ENCODE peak calls at places on chromosomes 6 and 20, in five cellular contexts. K is transverse colon, M is Peyer's patch, G is tibial nerve, E is heart left ventricle. S is an unnamed sample.

GRCh38 chr6:110400208-110400607 is 15.2 kb downstream of the DDO start:
- DNase-seq in K (no peak), M (no peak), G (no peak), E (no peak), S (no peak)

GRCh38 chr6:44855562-44856494 is 468.3 kb downstream of the CDC5L start:
- DNase-seq in K (no peak), M (no peak), G (no peak), E (no peak), S (no peak)

GRCh38 chr6:319177-320131 is 27.2 kb downstream of the DUSP22 start:
- DNase-seq in K (no peak), M (peak), G (no peak), E (no peak), S (no peak)

GRCh38 chr6:153028261-153028660 is 25.8 kb upstream of the MTRF1L start:
- DNase-seq in K (no peak), M (no peak), G (no peak), E (no peak), S (no peak)

GRCh38 chr6:48111143-48111506 is at the start of gene PTCHD4:
- DNase-seq in K (no peak), M (no peak), G (no peak), E (no peak), S (no peak)

GRCh38 chr20:14582855-14583254 is 245.4 kb upstream of the FLRT3 start:
- DNase-seq in K (no peak), M (no peak), G (no peak), E (no peak), S (no peak)

GRCh38 chr20:5434116-5434515 is 117.4 kb upstream of the PROKR2 start:
- DNase-seq in K (no peak), M (no peak), G (no peak), E (no peak), S (no peak)

GRCh38 chr6:106475280-106475679 is 114.8 kb downstream of the CRYBG1 start:
- DNase-seq in K (no peak), M (no peak), G (no peak), E (no peak), S (no peak)

GRCh38 chr20:20439602-20440001 is 71.7 kb downstream of the INSM1 start:
- DNase-seq in K (no peak), M (no peak), G (no peak), E (no peak), S (no peak)

GRCh38 chr20:31811796-31812728 is 7.1 kb upstream of the MYLK2 start:
- DNase-seq in K (no peak), M (no peak), G (no peak), E (no peak), S (peak)

GRCh38 chr6:10855233-10855632 is 16.9 kb upstream of the MAK start:
- DNase-seq in K (peak), M (no peak), G (no peak), E (no peak), S (no peak)

GRCh38 chr6:54294965-54295532 is 13.2 kb upstream of the TINAG start:
- DNase-seq in K (no peak), M (no peak), G (no peak), E (peak), S (no peak)

GRCh38 chr6:166360243-166361079 is 18.1 kb upstream of the SFT2D1 start:
- DNase-seq in K (no peak), M (no peak), G (peak), E (no peak), S (no peak)

GRCh38 chr6:42113929-42114636 is 28.3 kb downstream of the C6orf132 start:
- DNase-seq in K (peak), M (peak), G (no peak), E (no peak), S (peak)

GRCh38 chr6:12560315-12560714 is 156.3 kb upstream of the PHACTR1 start:
- DNase-seq in K (no peak), M (no peak), G (no peak), E (no peak), S (no peak)

GRCh38 chr20:38764563-38765355 is 16.5 kb downstream of the ACTR5 start:
- DNase-seq in K (no peak), M (peak), G (no peak), E (no peak), S (peak)

GRCh38 chr6:125111219-125111983 is 42.2 kb upstream of the TPD52L1 start:
- DNase-seq in K (no peak), M (no peak), G (no peak), E (no peak), S (no peak)

GRCh38 chr6:5150676-5151075 is 65.5 kb downstream of the PPP1R3G start:
- DNase-seq in K (no peak), M (no peak), G (no peak), E (no peak), S (no peak)

GRCh38 chr20:41480054-41480770 is 113.6 kb upstream of the EMILIN3 start:
- DNase-seq in K (no peak), M (no peak), G (no peak), E (no peak), S (no peak)

GRCh38 chr6:17640477-17640917 is 40.4 kb downstream of the FAM8A1 start:
- DNase-seq in K (no peak), M (no peak), G (no peak), E (no peak), S (no peak)

GRCh38 chr6:50905297-50905696 is 86.6 kb downstream of the TFAP2B start:
- DNase-seq in K (no peak), M (no peak), G (no peak), E (no peak), S (no peak)

GRCh38 chr6:115456848-115457247 is 603.8 kb downstream of the FRK start:
- DNase-seq in K (no peak), M (no peak), G (no peak), E (no peak), S (no peak)

GRCh38 chr6:87139236-87139635 is 16.1 kb upstream of the ZNF292 start:
- DNase-seq in K (peak), M (no peak), G (no peak), E (no peak), S (no peak)

GRCh38 chr6:14641401-14641800 is 523.8 kb downstream of the CD83 start:
- DNase-seq in K (no peak), M (no peak), G (no peak), E (no peak), S (no peak)

GRCh38 chr6:3484240-3484639 is 27.4 kb upstream of the SLC22A23 start:
- DNase-seq in K (no peak), M (no peak), G (no peak), E (no peak), S (peak)

GRCh38 chr6:62393608-62394007 is 107.6 kb upstream of the KHDRBS2 start:
- DNase-seq in K (no peak), M (no peak), G (no peak), E (no peak), S (no peak)

GRCh38 chr6:134372603-134373281 is 54.8 kb upstream of the SGK1 start:
- DNase-seq in K (peak), M (no peak), G (peak), E (no peak), S (no peak)

GRCh38 chr6:148453906-148454305 is 111.3 kb downstream of the SASH1 start:
- DNase-seq in K (no peak), M (no peak), G (no peak), E (no peak), S (no peak)

GRCh38 chr20:25547999-25548398 is 37.3 kb downstream of the NINL start:
- DNase-seq in K (no peak), M (no peak), G (no peak), E (no peak), S (no peak)

GRCh38 chr6:88472731-88473130 is 306.6 kb upstream of the CNR1 start:
- DNase-seq in K (no peak), M (no peak), G (no peak), E (no peak), S (no peak)

GRCh38 chr6:87656857-87657256 is 45.2 kb downstream of the AKIRIN2 start:
- DNase-seq in K (peak), M (no peak), G (no peak), E (no peak), S (no peak)

GRCh38 chr20:53227523-53227922 is 255.4 kb downstream of the TSHZ2 start:
- DNase-seq in K (no peak), M (no peak), G (no peak), E (no peak), S (no peak)

GRCh38 chr6:45472383-45472782 is 94.6 kb upstream of the SUPT3H start:
- DNase-seq in K (no peak), M (no peak), G (peak), E (no peak), S (no peak)

GRCh38 chr6:168319279-168320051 is at the start of gene DACT2:
- DNase-seq in K (no peak), M (no peak), G (no peak), E (no peak), S (no peak)

GRCh38 chr6:73817238-73817637 is 121.2 kb downstream of the CD109 start:
- DNase-seq in K (no peak), M (no peak), G (no peak), E (no peak), S (no peak)

GRCh38 chr6:82237013-82237412 is 10.5 kb downstream of the IBTK start:
- DNase-seq in K (no peak), M (no peak), G (no peak), E (no peak), S (no peak)

GRCh38 chr20:59588236-59588855 is 16.0 kb upstream of the PHACTR3 start:
- DNase-seq in K (no peak), M (no peak), G (no peak), E (no peak), S (no peak)

GRCh38 chr6:142728367-142728766 is 216.6 kb downstream of the HIVEP2 start:
- DNase-seq in K (peak), M (no peak), G (no peak), E (no peak), S (no peak)

GRCh38 chr20:50274570-50275430 is 84.2 kb downstream of the CEBPB start:
- DNase-seq in K (peak), M (no peak), G (no peak), E (peak), S (no peak)

DNA sequence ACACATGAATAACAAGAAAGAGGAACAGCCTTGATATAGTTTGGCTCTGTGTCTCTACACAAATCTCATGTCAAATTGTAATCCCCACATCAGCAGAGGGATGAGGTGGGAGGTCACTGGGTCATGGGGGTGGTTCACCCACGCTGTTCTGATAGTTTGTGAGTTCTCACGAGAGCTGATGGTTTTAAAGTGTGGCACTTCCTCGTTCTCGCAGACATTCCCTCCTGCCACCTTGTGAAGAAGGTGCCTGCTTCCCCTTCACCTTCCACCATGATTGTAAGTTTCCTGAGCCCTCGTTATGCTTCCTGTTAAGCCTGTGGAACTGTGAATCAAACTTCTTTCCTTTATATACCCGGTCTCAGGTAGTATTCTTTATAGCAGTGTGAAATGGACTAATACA is 13.1 kb downstream of the SRPK1 start:
- DNase-seq in K (no peak), M (no peak), G (no peak), E (no peak), S (no peak)
- TF ChIP-seq POLR2A in K (no peak), M (no peak), G (no peak), E (no peak), S (no peak)

DNA sequence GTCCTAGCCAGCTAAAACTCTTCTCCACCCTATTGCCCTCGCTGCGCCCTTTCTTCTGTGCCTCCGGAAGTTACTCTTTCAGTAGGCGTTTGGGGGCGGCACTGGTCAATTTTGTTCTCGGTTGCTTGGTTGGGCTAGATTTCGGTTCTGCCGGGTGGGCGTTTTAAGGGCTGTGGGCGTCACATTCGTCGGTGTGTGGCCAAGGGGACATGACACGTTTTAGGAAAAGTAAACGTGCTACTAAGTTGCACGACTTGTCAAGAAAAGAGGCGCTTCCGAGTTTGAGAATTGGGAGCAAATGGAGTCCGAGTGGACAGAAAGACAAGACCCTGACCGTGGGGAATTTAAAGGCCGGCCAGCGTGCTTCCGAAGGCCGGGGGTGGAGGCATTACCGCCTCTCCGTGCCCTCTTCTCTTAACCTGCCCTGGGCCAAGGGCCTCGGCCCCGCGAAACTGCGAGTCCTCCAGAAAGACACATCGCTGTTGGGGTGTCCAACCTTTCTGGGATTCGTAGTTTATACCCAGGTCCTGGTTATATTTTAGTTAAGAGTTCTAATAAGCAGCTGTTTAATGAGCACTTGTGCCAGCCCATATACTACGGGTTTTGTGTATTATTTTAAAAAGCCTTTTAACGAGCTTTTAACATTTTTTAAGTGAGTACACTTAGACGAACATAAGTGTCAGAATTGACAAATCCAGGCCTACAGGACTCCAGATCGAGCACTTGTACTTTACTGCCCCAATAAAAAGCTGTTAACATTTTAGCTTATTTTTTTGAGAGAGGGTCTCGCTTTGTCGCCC is 664 bp upstream of the BAG6 start:
- DNase-seq in K (peak), M (no peak), G (peak), E (peak), S (peak)
- TF ChIP-seq POLR2A in K (peak), M (peak), G (no peak), E (peak), S (peak)

GRCh38 chr6:39791850-39792500 is at the start of gene DAAM2:
- DNase-seq in K (peak), M (peak), G (peak), E (peak), S (no peak)
- TF ChIP-seq POLR2A in K (no peak), M (no peak), G (peak), E (no peak), S (peak)

DNA sequence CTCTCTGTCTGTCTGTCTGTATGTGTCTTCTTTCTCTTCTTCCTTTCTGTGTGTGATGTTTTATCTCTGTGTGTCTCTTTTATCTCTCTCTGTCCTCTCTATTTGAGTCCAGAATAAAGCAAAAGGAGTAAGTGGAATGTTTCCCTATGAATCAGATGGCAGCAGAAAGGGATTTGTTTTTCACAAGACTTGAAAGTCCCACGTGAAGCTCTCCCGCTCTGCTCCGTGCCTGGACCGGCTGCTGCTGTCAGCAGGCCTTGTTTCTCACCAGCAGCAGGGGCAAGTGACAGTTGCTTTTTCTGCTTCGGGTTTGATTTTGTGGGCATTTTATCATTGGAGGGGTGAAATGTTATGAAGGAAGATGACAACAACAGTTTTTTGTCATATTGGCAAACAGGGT is 212.7 kb downstream of the PACRG start:
- DNase-seq in K (no peak), M (no peak), G (no peak), E (peak), S (no peak)
- TF ChIP-seq POLR2A in K (no peak), M (no peak), G (no peak), E (no peak), S (no peak)

DNA sequence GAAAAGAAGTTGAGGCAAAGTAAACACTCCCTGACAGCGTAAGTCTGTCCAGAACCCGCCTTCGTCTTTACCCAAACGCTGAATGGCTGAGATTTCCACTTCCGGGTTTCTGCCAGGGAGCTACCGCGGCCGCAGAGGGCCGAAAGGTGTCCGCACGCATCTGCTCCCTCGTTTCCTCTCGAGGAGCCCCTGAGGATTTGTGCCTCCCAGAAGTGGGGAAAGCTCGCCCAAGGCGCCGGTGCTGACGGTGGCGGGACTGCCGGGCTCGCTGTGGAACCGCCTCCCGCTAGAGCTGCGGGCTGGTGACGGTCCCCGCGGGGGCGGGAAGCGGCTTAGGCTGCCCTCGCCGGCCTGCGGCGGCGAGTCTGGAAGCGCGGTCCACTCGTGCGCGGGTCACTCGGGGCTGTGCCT is 1760.2 kb upstream of the DEFB115 start:
- DNase-seq in K (no peak), M (peak), G (no peak), E (peak), S (no peak)
- TF ChIP-seq POLR2A in K (peak), M (no peak), G (no peak), E (no peak), S (no peak)

GRCh38 chr6:27812805-27813626 is 99.2 kb downstream of the OR2B2 start:
- DNase-seq in K (no peak), M (no peak), G (no peak), E (no peak), S (no peak)

GRCh38 chr6:27812078-27812804 is 100.0 kb downstream of the OR2B2 start:
- DNase-seq in K (no peak), M (no peak), G (no peak), E (no peak), S (no peak)

GRCh38 chr6:27816906-27817305 is 95.3 kb downstream of the OR2B2 start:
- DNase-seq in K (no peak), M (no peak), G (no peak), E (no peak), S (no peak)

GRCh38 chr6:27811383-27811782 is 100.8 kb downstream of the OR2B2 start:
- DNase-seq in K (no peak), M (no peak), G (no peak), E (no peak), S (no peak)

DNA sequence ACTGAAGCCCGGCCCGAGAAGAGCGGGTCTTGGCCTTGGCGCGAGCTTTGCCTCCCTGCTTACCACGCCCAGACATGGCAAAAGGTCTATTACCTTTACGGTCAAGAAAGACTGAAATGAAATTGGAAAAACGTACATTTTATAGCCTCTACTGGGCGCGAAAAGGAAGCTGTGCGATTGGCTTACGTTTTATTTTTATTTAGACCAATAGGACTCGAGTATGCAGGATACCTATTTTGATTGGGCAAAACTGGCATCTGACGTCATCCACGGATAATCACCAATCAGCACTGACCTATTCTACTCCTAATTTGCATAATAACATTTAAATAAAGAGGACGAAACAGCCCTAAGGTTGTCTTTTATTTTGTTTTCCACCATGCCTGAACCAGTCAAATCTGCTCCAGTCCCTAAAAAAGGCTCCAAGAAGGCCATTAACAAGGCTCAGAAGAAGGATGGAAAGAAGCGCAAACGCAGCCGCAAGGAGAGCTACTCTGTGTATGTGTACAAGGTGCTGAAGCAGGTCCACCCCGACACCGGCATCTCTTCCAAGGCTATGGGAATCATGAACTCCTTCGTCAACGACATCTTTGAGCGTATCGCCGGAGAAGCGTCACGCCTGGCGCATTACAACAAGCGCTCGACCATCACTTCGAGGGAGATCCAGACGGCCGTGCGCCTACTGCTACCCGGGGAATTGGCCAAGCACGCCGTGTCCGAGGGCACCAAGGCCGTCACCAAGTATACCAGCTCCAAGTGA is 97.4 kb downstream of the OR2B2 start:
- DNase-seq in K (peak), M (peak), G (no peak), E (no peak), S (no peak)
- TF ChIP-seq POLR2A in K (peak), M (peak), G (no peak), E (no peak), S (no peak)

DNA sequence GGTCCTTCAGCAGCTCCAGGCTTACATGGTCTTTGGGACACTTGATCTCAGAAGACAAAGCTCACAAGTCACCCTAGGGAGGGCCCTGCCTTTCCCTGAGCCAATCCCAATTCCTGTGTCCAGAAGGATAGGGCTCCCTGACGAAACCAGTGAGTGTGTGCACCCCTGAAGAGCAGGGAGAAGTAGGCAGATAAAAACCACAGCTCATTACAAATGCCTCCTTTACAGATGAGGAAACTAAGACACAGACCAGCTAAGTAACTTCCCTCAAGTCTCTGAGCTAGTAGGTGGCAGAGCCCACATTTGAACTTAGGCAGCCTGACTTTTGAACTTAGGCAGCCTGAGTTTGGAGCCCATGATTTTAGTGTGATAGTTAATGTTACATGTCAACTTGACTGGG is 6.7 kb upstream of the ZFAND3 start:
- DNase-seq in K (no peak), M (no peak), G (no peak), E (no peak), S (no peak)
- TF ChIP-seq POLR2A in K (no peak), M (no peak), G (no peak), E (no peak), S (no peak)